ENCODE peak calls at places on chromosomes 1 and 21, in nine cellular contexts. X is neuronal stem cell, D is heart left ventricle, K is NT2/D1, M is transverse colon, P is left lung, N is BE2C, J is GM12878, W is endodermal cell. Q is an unnamed sample. For H3K4me1, the result is how much of the 10 kb centered on the place peaks cover.

GRCh38 chr21:35239811-35240219 is 190.7 kb upstream of the RUNX1 start:
- DNase-seq in W (no peak), P (no peak), X (peak), M (no peak), K (no peak), N (no peak), D (no peak), J (no peak), Q (peak)

GRCh38 chr1:100611086-100611485 is 73.1 kb downstream of the GPR88 start:
- DNase-seq in D (no peak), M (no peak), W (no peak), J (no peak), X (no peak), N (no peak), K (no peak), P (no peak), Q (no peak)

GRCh38 chr1:9822490-9822889 is 1.3 kb downstream of the CLSTN1 start:
- DNase-seq in P (no peak), D (no peak), N (no peak), K (no peak), M (no peak), W (no peak), J (no peak), X (no peak), Q (no peak)

GRCh38 chr1:247112479-247112781 is 8.3 kb upstream of the ZNF669 start:
- DNase-seq in N (no peak), X (no peak), J (no peak), K (no peak), D (no peak), M (no peak), W (no peak), P (no peak), Q (no peak)

GRCh38 chr1:204524986-204525385 is 8.8 kb downstream of the MDM4 start:
- DNase-seq in N (no peak), W (no peak), X (no peak), M (no peak), J (no peak), K (no peak), D (no peak), P (no peak), Q (no peak)

GRCh38 chr1:229251185-229251584 is 19.7 kb upstream of the RAB4A start:
- DNase-seq in P (no peak), K (no peak), D (no peak), W (no peak), M (no peak), X (no peak), N (no peak), J (no peak), Q (peak)

GRCh38 chr1:183032122-183032921 is 9.1 kb downstream of the LAMC1 start:
- DNase-seq in P (no peak), W (no peak), J (no peak), X (no peak), D (no peak), N (no peak), M (no peak), K (no peak), Q (no peak)

GRCh38 chr1:33007190-33008050 is 29.3 kb downstream of the AK2 start:
- DNase-seq in X (no peak), N (peak), P (peak), K (no peak), J (no peak), D (peak), W (peak), M (peak), Q (peak)

GRCh38 chr1:26288311-26288941 is 8.5 kb downstream of the SH3BGRL3 start:
- DNase-seq in W (no peak), X (no peak), N (no peak), J (no peak), K (no peak), P (no peak), D (no peak), M (peak), Q (no peak)

GRCh38 chr1:155729031-155729898 is 40.4 kb downstream of the DAP3 start:
- DNase-seq in M (peak), D (no peak), N (peak), X (peak), P (no peak), K (peak), W (peak), J (no peak), Q (peak)

DNA sequence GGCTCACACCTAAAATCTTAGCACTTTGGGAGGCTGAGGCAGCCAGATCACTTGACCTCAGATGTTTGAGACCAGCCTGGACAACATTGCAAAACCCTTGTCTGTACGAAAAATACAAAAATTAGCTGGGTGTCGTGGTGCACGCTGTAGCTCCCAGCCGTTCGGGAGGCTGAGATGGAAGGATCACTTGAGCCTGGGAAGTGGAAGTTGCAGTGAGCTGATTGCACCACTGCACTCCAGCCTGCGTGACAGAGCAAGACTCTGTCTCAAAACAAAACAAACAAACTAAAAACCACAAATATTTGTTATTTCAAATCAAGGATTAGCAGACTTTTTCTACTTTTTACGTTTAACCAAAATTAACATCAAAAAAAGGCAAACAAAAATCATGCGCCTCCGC is 31.3 kb downstream of the INKA2 start:
- DNase-seq in D (no peak), X (no peak), J (no peak), P (no peak), K (no peak), W (no peak), M (no peak), N (no peak), Q (no peak)
- H3K4me1 ChIP-seq in D (under half), X (under half), J (under half), P (under half), K (under half), W (under half), M (under half), N (under half), Q (under half)

GRCh38 chr1:66283583-66284041 is 250.3 kb upstream of the SGIP1 start:
- DNase-seq in J (peak), N (no peak), M (no peak), W (no peak), K (no peak), P (no peak), X (no peak), D (no peak), Q (no peak)

GRCh38 chr1:66281808-66282207 is 252.1 kb upstream of the SGIP1 start:
- DNase-seq in D (no peak), X (no peak), W (no peak), N (no peak), K (no peak), J (no peak), M (no peak), P (no peak), Q (no peak)

GRCh38 chr1:66284746-66285145 is 249.2 kb upstream of the SGIP1 start:
- DNase-seq in D (no peak), J (no peak), M (no peak), P (no peak), N (no peak), K (no peak), X (no peak), W (no peak), Q (no peak)

GRCh38 chr1:66282885-66283284 is 251.1 kb upstream of the SGIP1 start:
- DNase-seq in J (no peak), X (no peak), D (no peak), K (no peak), P (no peak), M (no peak), N (no peak), W (no peak), Q (no peak)

GRCh38 chr1:66282343-66282852 is 251.6 kb upstream of the SGIP1 start:
- DNase-seq in D (no peak), P (no peak), K (no peak), X (no peak), N (no peak), W (no peak), M (peak), J (peak), Q (no peak)
- H3K4me3 ChIP-seq in D (no peak), P (no peak), K (no peak), X (no peak), N (no peak), W (no peak), M (no peak), J (peak), Q (no peak)

GRCh38 chr1:23530750-23531651 is at the start of gene E2F2:
- DNase-seq in J (no peak), P (peak), X (peak), N (peak), M (peak), W (peak), D (peak), K (no peak), Q (peak)

GRCh38 chr1:23529146-23530088 is 1.6 kb downstream of the E2F2 start:
- DNase-seq in J (no peak), K (no peak), M (peak), N (peak), D (no peak), W (no peak), X (no peak), P (no peak), Q (no peak)

GRCh38 chr1:23533288-23534130 is 2.5 kb upstream of the E2F2 start:
- DNase-seq in N (no peak), K (no peak), W (no peak), J (no peak), P (no peak), M (no peak), X (no peak), D (no peak), Q (no peak)

GRCh38 chr1:23530089-23530749 is 814 bp downstream of the E2F2 start:
- DNase-seq in W (no peak), M (peak), P (no peak), J (no peak), N (peak), D (no peak), K (no peak), X (no peak), Q (peak)

DNA sequence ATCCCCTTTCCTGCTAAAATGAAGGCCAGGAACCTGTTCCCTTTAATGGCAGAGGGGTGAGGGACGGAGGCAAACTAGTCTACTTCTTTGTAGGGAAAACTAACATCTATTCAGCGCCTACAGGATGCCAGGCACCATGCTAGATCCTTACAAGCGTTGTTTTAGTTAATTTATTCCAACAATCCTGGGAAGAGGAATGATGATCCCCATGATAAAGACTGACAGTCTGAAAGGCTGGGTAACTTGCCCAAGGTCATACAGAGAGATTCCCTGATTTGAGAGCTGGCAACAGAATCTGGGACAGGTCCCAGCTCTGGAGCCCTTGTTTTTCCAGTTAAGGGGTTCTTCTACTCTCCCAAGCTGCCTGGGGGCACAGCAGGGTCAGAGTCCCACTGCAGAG is 662 bp upstream of the E2F2 start:
- DNase-seq in P (no peak), W (no peak), D (no peak), X (no peak), K (no peak), N (no peak), M (no peak), J (no peak), Q (no peak)
- H3K4me1 ChIP-seq in P (under half), W (under half), D (under half), X (under half), K (under half), N (under half), M (half or more), J (half or more), Q (under half)

DNA sequence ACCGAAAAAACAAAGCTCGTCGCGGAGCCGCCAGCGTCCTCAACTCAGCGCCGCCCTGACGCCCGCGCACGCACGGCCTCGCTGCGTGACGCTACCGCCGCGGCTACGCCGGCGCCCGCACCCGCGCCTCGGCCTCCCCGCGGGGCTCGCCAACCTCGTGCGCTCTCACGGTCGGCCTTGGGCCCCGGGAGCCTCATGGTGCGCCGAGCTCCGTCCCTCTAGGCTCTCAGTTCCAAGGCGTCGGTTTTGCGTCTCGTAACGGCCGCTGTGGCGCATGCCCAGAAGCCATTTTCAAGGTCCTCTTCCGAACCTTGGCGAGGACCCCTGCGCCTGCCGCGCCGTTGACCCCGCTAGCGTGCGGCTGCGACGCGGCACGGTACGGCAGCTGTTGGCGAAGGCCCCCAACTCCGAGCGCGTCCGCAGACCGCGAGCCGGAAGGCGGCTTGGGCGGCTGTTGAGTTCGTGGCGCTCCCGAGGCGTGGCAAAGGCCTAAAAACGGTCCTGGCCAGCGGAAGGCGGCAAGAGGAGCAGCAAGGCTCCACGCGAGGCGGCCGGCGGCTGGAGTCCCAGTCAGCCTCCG is at the start of gene HENMT1:
- DNase-seq in P (peak), X (peak), K (peak), M (peak), W (peak), D (peak), N (no peak), J (peak), Q (peak)
- H3K4me3 ChIP-seq in P (peak), X (peak), K (peak), M (peak), W (peak), D (peak), N (no peak), J (peak), Q (peak)

DNA sequence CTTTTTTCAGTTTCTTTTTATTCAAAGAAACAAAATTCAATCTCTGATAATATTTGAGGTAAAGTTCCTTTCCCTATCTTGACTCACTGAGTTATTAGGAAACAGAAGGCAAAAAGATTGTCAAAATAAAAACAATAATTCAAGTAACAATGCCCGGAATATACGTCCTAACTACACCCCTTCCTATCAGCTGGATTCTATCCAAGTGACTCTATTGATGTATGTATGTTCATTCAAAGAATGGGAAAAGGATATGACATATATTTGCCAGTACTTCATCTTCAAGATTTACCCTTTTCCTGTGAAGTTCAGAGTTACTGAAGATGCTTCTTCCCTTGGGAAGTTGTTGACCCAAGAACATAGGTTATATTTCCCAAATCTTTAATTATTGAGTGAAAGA is 13.7 kb downstream of the SPRTN start:
- DNase-seq in D (no peak), K (no peak), M (no peak), W (no peak), X (no peak), N (no peak), J (no peak), P (no peak), Q (no peak)
- H3K4me1 ChIP-seq in D (under half), K (under half), M (under half), W (under half), X (under half), N (under half), J (under half), P (under half), Q (under half)

GRCh38 chr1:228091084-228091483 is 8.6 kb downstream of the ARF1 start:
- DNase-seq in K (no peak), W (no peak), N (no peak), P (no peak), J (no peak), M (no peak), D (no peak), X (no peak), Q (no peak)

GRCh38 chr1:228090613-228091081 is 8.1 kb downstream of the ARF1 start:
- DNase-seq in K (no peak), P (no peak), N (no peak), W (peak), X (no peak), M (peak), D (no peak), J (no peak), Q (no peak)

GRCh38 chr1:228089520-228090380 is 7.2 kb downstream of the ARF1 start:
- DNase-seq in X (no peak), M (peak), J (no peak), K (no peak), P (peak), D (no peak), N (no peak), W (peak), Q (no peak)

GRCh38 chr1:228087771-228088251 is 5.3 kb downstream of the ARF1 start:
- DNase-seq in J (no peak), P (peak), X (no peak), W (peak), D (peak), K (no peak), M (peak), N (no peak), Q (no peak)

GRCh38 chr1:228088586-228089498 is 6.3 kb downstream of the ARF1 start:
- DNase-seq in M (peak), J (no peak), D (no peak), P (peak), N (no peak), K (no peak), X (no peak), W (peak), Q (no peak)
- H3K4me3 ChIP-seq in M (no peak), J (peak), D (peak), P (peak), N (no peak), K (no peak), X (no peak), W (no peak), Q (no peak)

GRCh38 chr21:31727181-31727580 is 4.7 kb downstream of the SCAF4 start:
- DNase-seq in D (no peak), W (no peak), M (no peak), P (no peak), K (no peak), J (no peak), N (no peak), X (no peak), Q (no peak)

GRCh38 chr21:31729622-31730343 is 2.1 kb downstream of the SCAF4 start:
- DNase-seq in W (no peak), D (no peak), J (no peak), P (no peak), X (no peak), K (no peak), N (no peak), M (no peak), Q (no peak)

GRCh38 chr21:31730687-31731111 is 1.2 kb downstream of the SCAF4 start:
- DNase-seq in K (peak), X (peak), N (no peak), D (no peak), J (no peak), P (no peak), M (no peak), W (peak), Q (peak)

GRCh38 chr21:31728191-31728590 is 3.7 kb downstream of the SCAF4 start:
- DNase-seq in X (no peak), W (no peak), J (no peak), P (no peak), K (no peak), D (no peak), M (no peak), N (no peak), Q (no peak)

GRCh38 chr21:31728952-31729351 is 3.0 kb downstream of the SCAF4 start:
- DNase-seq in N (no peak), K (no peak), M (no peak), J (no peak), W (no peak), P (no peak), D (no peak), X (no peak), Q (no peak)
- H3K4me1 ChIP-seq in N (under half), K (under half), M (under half), J (under half), W (under half), P (under half), D (half or more), X (under half), Q (under half)

Q was measured in neural progenitor cell.